ENCODE peak calls at places on chromosome 3, in nine cellular contexts. O is SK-N-SH, Z is H1, E is ovary, W is transverse colon, Q is A549, L is HepG2, K is stomach, R is suprapubic skin. C is an unnamed sample.
A peak's percentile ranks its signal among the peaks of the same experiment; 100 is the strongest.

GRCh38 chr3:72892081-72892763 is 4.4 kb downstream of the GXYLT2 start:
- DNase-seq in O (no peak), Z (no peak), E (peak; percentile 58), W (peak; percentile 27), Q (no peak), L (peak; percentile 56), K (no peak), R (no peak), C (peak; percentile 45)

GRCh38 chr3:42247576-42248027 is 18.4 kb downstream of the CCK start:
- DNase-seq in O (peak; percentile 58), Z (peak; percentile 84), E (no peak), W (peak; percentile 55), Q (peak; percentile 25), L (peak; percentile 59), K (peak; percentile 64), R (no peak), C (peak; percentile 57)

GRCh38 chr3:41464401-41464800 is 265.1 kb downstream of the CTNNB1 start:
- DNase-seq in O (peak; percentile 4), Z (no peak), E (no peak), W (no peak), Q (no peak), L (no peak), K (no peak), R (no peak), C (no peak)

GRCh38 chr3:179450901-179451334 is 352 bp downstream of the GNB4 start:
- DNase-seq in O (no peak), Z (no peak), E (peak; percentile 16), W (peak; percentile 9), Q (peak; percentile 8), L (no peak), K (no peak), R (peak; percentile 74), C (no peak)

GRCh38 chr3:119350114-119350513 is 55.9 kb downstream of the ARHGAP31 start:
- DNase-seq in O (no peak), Z (peak; percentile 63), E (no peak), W (no peak), Q (no peak), L (no peak), K (no peak), R (no peak), C (no peak)

GRCh38 chr3:5095879-5096278 is 26.2 kb upstream of the ARL8B start:
- DNase-seq in O (peak; percentile 90), Z (peak; percentile 76), E (peak; percentile 68), W (no peak), Q (no peak), L (no peak), K (no peak), R (no peak), C (no peak)

GRCh38 chr3:66038726-66039589 is at the start of gene MAGI1:
- DNase-seq in O (peak; percentile 98), Z (peak; percentile 91), E (peak; percentile 87), W (peak; percentile 91), Q (peak; percentile 76), L (peak; percentile 90), K (peak; percentile 92), R (peak; percentile 91), C (peak; percentile 76)

GRCh38 chr3:183315739-183316138 is 62.7 kb downstream of the B3GNT5 start:
- DNase-seq in O (no peak), Z (no peak), E (no peak), W (peak; percentile 60), Q (no peak), L (no peak), K (no peak), R (no peak), C (no peak)

GRCh38 chr3:168539909-168540308 is 444.2 kb upstream of the GOLIM4 start:
- DNase-seq in O (no peak), Z (no peak), E (no peak), W (no peak), Q (no peak), L (no peak), K (no peak), R (no peak), C (no peak)

GRCh38 chr3:183217548-183218321 is 35.3 kb upstream of the B3GNT5 start:
- DNase-seq in O (no peak), Z (no peak), E (no peak), W (no peak), Q (no peak), L (no peak), K (no peak), R (no peak), C (no peak)

GRCh38 chr3:188253123-188253793 is 99.3 kb downstream of the LPP start:
- DNase-seq in O (no peak), Z (no peak), E (no peak), W (no peak), Q (no peak), L (no peak), K (no peak), R (no peak), C (no peak)

GRCh38 chr3:110623571-110623970 is 448.0 kb upstream of the NECTIN3 start:
- DNase-seq in O (no peak), Z (no peak), E (no peak), W (no peak), Q (no peak), L (no peak), K (no peak), R (no peak), C (no peak)

GRCh38 chr3:40584625-40585189 is 59.9 kb downstream of the ZNF621 start:
- DNase-seq in O (peak; percentile 80), Z (peak; percentile 97), E (peak; percentile 86), W (peak; percentile 85), Q (peak; percentile 40), L (peak; percentile 50), K (peak; percentile 87), R (peak; percentile 89), C (peak; percentile 86)

GRCh38 chr3:139939681-139940190 is 4.8 kb downstream of the CLSTN2 start:
- DNase-seq in O (no peak), Z (no peak), E (no peak), W (no peak), Q (no peak), L (no peak), K (no peak), R (no peak), C (no peak)

GRCh38 chr3:133469140-133469731 is 69.4 kb downstream of the BFSP2 start:
- DNase-seq in O (no peak), Z (no peak), E (no peak), W (no peak), Q (no peak), L (peak; percentile 91), K (no peak), R (no peak), C (no peak)

DNA sequence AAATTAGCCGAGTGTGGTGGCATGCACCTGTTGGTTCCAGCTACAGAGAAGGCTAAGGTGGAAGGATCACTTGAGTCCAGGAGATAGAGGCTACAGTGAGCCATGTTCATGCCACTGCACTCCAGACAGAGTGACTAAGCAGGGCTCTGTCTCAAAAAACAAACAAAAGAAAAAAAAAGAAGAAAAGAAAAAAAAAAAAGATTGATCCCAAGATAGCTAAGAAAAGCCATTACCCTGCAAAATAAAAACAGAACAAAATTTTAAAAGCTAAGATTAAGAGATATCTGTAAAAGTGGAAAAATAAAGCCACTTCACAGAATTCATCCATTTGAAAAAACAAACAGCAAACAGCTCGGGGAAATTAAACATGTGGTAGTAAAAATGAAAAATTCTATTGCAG is 23.8 kb downstream of the LRRC2 start:
- DNase-seq in O (no peak), Z (no peak), E (no peak), W (no peak), Q (no peak), L (no peak), K (no peak), R (no peak), C (no peak)
- TF ChIP-seq EP300 in O (no peak), Z (no peak), E (no peak), W (no peak), Q (no peak), L (no peak), K (no peak), R (no peak), C (no peak)

GRCh38 chr3:12719541-12719940 is 39.5 kb downstream of the TMEM40 start:
- DNase-seq in O (no peak), Z (no peak), E (no peak), W (no peak), Q (no peak), L (no peak), K (no peak), R (no peak), C (no peak)

GRCh38 chr3:12722205-12722604 is 36.9 kb downstream of the TMEM40 start:
- DNase-seq in O (no peak), Z (no peak), E (no peak), W (no peak), Q (no peak), L (no peak), K (no peak), R (no peak), C (no peak)

GRCh38 chr3:12716605-12717121 is 42.4 kb downstream of the TMEM40 start:
- DNase-seq in O (no peak), Z (no peak), E (no peak), W (no peak), Q (no peak), L (no peak), K (no peak), R (no peak), C (no peak)

GRCh38 chr3:12724794-12725193 is 34.3 kb downstream of the TMEM40 start:
- DNase-seq in O (no peak), Z (no peak), E (no peak), W (no peak), Q (no peak), L (no peak), K (no peak), R (no peak), C (no peak)

DNA sequence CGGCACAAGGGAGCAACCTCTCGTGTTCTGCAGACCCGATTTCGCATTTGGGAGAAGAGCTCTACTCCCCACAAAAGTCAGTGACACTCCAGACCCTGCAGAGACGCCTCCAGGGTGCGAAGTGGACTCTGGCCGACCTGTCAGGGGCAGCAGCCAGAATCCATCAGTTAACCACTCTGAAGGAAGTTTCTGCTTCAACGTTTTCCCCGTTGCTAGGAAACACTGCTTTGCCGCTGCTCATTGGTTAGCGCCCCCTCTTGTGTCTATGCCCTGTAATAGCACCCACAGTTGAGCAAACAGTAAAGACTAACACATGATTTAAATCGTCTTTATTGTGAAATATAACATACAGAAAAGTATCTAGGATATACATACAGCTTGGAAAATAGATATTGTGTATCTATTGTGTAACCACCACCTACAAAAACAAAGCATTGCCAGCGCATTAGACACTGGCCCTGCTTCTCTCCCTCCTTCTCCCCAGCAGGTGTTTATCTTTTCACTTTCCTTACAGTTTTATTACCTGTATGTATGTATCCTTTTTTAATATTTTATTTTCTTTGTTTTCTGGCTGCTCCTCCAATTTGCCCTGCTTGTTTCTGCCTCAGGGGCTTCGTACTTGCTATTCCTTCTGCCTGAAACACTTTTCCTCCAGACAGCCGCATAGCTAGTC is 38.9 kb downstream of the TMEM40 start:
- DNase-seq in O (peak; percentile 82), Z (peak; percentile 76), E (peak; percentile 69), W (peak; percentile 78), Q (peak; percentile 86), L (peak; percentile 84), K (peak; percentile 76), R (peak; percentile 86), C (peak; percentile 80)
- TF ChIP-seq EP300 in O (no peak), Z (no peak), E (no peak), W (no peak), Q (no peak), L (no peak), K (no peak), R (no peak), C (peak; percentile 46)

GRCh38 chr3:142896201-142896755 is 7.4 kb upstream of the PCOLCE2 start:
- DNase-seq in O (no peak), Z (no peak), E (no peak), W (no peak), Q (peak; percentile 40), L (no peak), K (no peak), R (no peak), C (no peak)
- TF ChIP-seq EP300 in O (no peak), Z (no peak), E (no peak), W (no peak), Q (no peak), L (no peak), K (no peak), R (no peak), C (no peak)

GRCh38 chr3:186619787-186620212 is 6.9 kb downstream of the AHSG start:
- DNase-seq in O (no peak), Z (no peak), E (no peak), W (no peak), Q (no peak), L (no peak), K (no peak), R (no peak), C (no peak)
- TF ChIP-seq EP300 in O (no peak), Z (no peak), E (no peak), W (no peak), Q (no peak), L (no peak), K (no peak), R (no peak), C (no peak)

C was measured in tibial nerve.